ENCODE peak calls at places on chromosome 10, in nine cellular contexts. One of them, this sample, is unnamed.

GRCh38 chr10:60661627-60662026 is 116.7 kb upstream of the CDK1 start:
- DNase-seq in GM23248: peak; percentile 70
- DNase-seq in mucosa of descending colon: no peak
- DNase-seq in neuronal stem cell: no peak
- DNase-seq in fibroblast of pulmonary artery: peak; percentile 50
- DNase-seq in choroid plexus epithelial cell: peak; percentile 93
- DNase-seq in prostate gland: no peak
- DNase-seq in psoas muscle: no peak
- DNase-seq in left ventricle myocardium inferior: no peak
- DNase-seq in this sample: no peak

GRCh38 chr10:125468273-125468672 is 214.7 kb downstream of the TEX36 start:
- DNase-seq in choroid plexus epithelial cell: no peak
- DNase-seq in GM23248: no peak
- DNase-seq in mucosa of descending colon: no peak
- DNase-seq in prostate gland: no peak
- DNase-seq in fibroblast of pulmonary artery: no peak
- DNase-seq in neuronal stem cell: no peak
- DNase-seq in psoas muscle: no peak
- DNase-seq in left ventricle myocardium inferior: no peak
- DNase-seq in this sample: no peak

GRCh38 chr10:92690211-92691041 is 671 bp downstream of the HHEX start:
- DNase-seq in left ventricle myocardium inferior: peak; percentile 52
- DNase-seq in prostate gland: no peak
- DNase-seq in fibroblast of pulmonary artery: peak; percentile 72
- DNase-seq in neuronal stem cell: peak; percentile 29
- DNase-seq in psoas muscle: peak; percentile 74
- DNase-seq in GM23248: peak; percentile 66
- DNase-seq in choroid plexus epithelial cell: peak; percentile 75
- DNase-seq in mucosa of descending colon: peak; percentile 35
- DNase-seq in this sample: peak; percentile 37

GRCh38 chr10:61465807-61466425 is 12.7 kb upstream of the TMEM26 start:
- DNase-seq in neuronal stem cell: no peak
- DNase-seq in mucosa of descending colon: no peak
- DNase-seq in fibroblast of pulmonary artery: peak; percentile 30
- DNase-seq in choroid plexus epithelial cell: peak; percentile 21
- DNase-seq in GM23248: peak; percentile 62
- DNase-seq in prostate gland: no peak
- DNase-seq in left ventricle myocardium inferior: no peak
- DNase-seq in psoas muscle: no peak
- DNase-seq in this sample: no peak

GRCh38 chr10:128725531-128725930 is 599.3 kb upstream of the MKI67 start:
- DNase-seq in mucosa of descending colon: no peak
- DNase-seq in left ventricle myocardium inferior: no peak
- DNase-seq in fibroblast of pulmonary artery: no peak
- DNase-seq in psoas muscle: no peak
- DNase-seq in choroid plexus epithelial cell: no peak
- DNase-seq in GM23248: no peak
- DNase-seq in prostate gland: no peak
- DNase-seq in neuronal stem cell: no peak
- DNase-seq in this sample: no peak

GRCh38 chr10:43254199-43254730 is 12.6 kb downstream of the RASGEF1A start:
- DNase-seq in psoas muscle: peak; percentile 54
- DNase-seq in prostate gland: no peak
- DNase-seq in left ventricle myocardium inferior: peak; percentile 16
- DNase-seq in neuronal stem cell: no peak
- DNase-seq in choroid plexus epithelial cell: no peak
- DNase-seq in fibroblast of pulmonary artery: no peak
- DNase-seq in mucosa of descending colon: no peak
- DNase-seq in GM23248: no peak
- DNase-seq in this sample: no peak

GRCh38 chr10:76255241-76255640 is 823.8 kb downstream of the LRMDA start:
- DNase-seq in left ventricle myocardium inferior: no peak
- DNase-seq in choroid plexus epithelial cell: no peak
- DNase-seq in prostate gland: no peak
- DNase-seq in psoas muscle: no peak
- DNase-seq in neuronal stem cell: no peak
- DNase-seq in fibroblast of pulmonary artery: no peak
- DNase-seq in GM23248: peak; percentile 4
- DNase-seq in mucosa of descending colon: no peak
- DNase-seq in this sample: no peak

GRCh38 chr10:84256510-84257342 is 11.9 kb downstream of the RGR start:
- DNase-seq in choroid plexus epithelial cell: peak; percentile 69
- DNase-seq in GM23248: peak; percentile 69
- DNase-seq in prostate gland: no peak
- DNase-seq in neuronal stem cell: peak; percentile 52
- DNase-seq in mucosa of descending colon: peak; percentile 67
- DNase-seq in fibroblast of pulmonary artery: peak; percentile 51
- DNase-seq in left ventricle myocardium inferior: peak; percentile 58
- DNase-seq in psoas muscle: peak; percentile 76
- DNase-seq in this sample: peak; percentile 48

GRCh38 chr10:69456880-69457693 is 5.8 kb downstream of the TSPAN15 start:
- DNase-seq in choroid plexus epithelial cell: no peak
- DNase-seq in psoas muscle: peak; percentile 75
- DNase-seq in fibroblast of pulmonary artery: no peak
- DNase-seq in left ventricle myocardium inferior: no peak
- DNase-seq in mucosa of descending colon: no peak
- DNase-seq in neuronal stem cell: no peak
- DNase-seq in GM23248: peak; percentile 76
- DNase-seq in prostate gland: no peak
- DNase-seq in this sample: no peak

GRCh38 chr10:131350245-131350644 is 38.7 kb upstream of the TCERG1L start:
- DNase-seq in mucosa of descending colon: no peak
- DNase-seq in neuronal stem cell: no peak
- DNase-seq in psoas muscle: no peak
- DNase-seq in GM23248: no peak
- DNase-seq in prostate gland: no peak
- DNase-seq in choroid plexus epithelial cell: no peak
- DNase-seq in fibroblast of pulmonary artery: no peak
- DNase-seq in left ventricle myocardium inferior: no peak
- DNase-seq in this sample: no peak

GRCh38 chr10:88117869-88118632 is 254.6 kb downstream of the PTEN start:
- DNase-seq in fibroblast of pulmonary artery: no peak
- DNase-seq in GM23248: no peak
- DNase-seq in prostate gland: no peak
- DNase-seq in mucosa of descending colon: peak; percentile 34
- DNase-seq in choroid plexus epithelial cell: peak; percentile 34
- DNase-seq in left ventricle myocardium inferior: no peak
- DNase-seq in neuronal stem cell: no peak
- DNase-seq in psoas muscle: no peak
- DNase-seq in this sample: no peak
- H3K4me3 ChIP-seq in fibroblast of pulmonary artery: no peak overlapping the region
- H3K4me3 ChIP-seq in GM23248: no peak overlapping the region
- H3K4me3 ChIP-seq in prostate gland: no peak overlapping the region
- H3K4me3 ChIP-seq in mucosa of descending colon: no peak overlapping the region
- H3K4me3 ChIP-seq in choroid plexus epithelial cell: no peak overlapping the region
- H3K4me3 ChIP-seq in left ventricle myocardium inferior: no peak overlapping the region
- H3K4me3 ChIP-seq in neuronal stem cell: no peak overlapping the region
- H3K4me3 ChIP-seq in psoas muscle: no peak overlapping the region
- H3K4me3 ChIP-seq in this sample: no peak overlapping the region

DNA sequence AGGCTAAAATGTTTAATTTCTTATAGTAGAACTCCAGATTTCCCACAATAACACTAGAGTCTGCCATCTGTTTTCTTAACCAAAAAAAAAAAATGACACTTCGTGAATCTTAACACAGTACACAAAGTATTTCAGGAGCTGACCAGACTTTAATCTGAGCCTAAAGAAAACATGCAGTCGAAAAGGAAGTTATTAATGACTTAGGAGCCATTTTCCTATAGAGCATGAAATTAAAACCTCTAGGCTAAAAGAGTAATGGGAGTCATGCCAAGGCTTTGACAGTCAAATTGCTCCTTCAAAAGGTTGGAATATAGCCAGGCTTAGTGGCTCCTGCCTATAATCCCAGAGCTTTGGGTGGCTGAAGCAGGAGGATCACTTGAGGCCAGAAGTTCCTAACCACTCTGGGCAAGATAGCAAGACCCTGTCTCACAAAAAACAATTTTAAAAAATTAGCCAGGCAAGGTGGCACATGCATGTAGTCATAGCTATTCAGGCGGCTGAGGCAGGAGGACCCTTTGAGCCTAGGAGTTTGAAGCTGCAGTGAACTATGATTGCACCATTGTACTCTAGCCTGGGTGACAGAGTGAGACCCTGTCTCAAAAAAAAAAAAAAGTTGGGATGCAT is 13.6 kb downstream of the MICU1 start:
- DNase-seq in mucosa of descending colon: no peak
- DNase-seq in fibroblast of pulmonary artery: peak; percentile 30
- DNase-seq in choroid plexus epithelial cell: peak; percentile 18
- DNase-seq in prostate gland: no peak
- DNase-seq in left ventricle myocardium inferior: no peak
- DNase-seq in neuronal stem cell: no peak
- DNase-seq in GM23248: peak; percentile 17
- DNase-seq in psoas muscle: no peak
- DNase-seq in this sample: peak; percentile 15
- H3K4me3 ChIP-seq in mucosa of descending colon: no peak overlapping the region
- H3K4me3 ChIP-seq in fibroblast of pulmonary artery: peak overlapping the region; percentile 15
- H3K4me3 ChIP-seq in choroid plexus epithelial cell: no peak overlapping the region
- H3K4me3 ChIP-seq in prostate gland: no peak overlapping the region
- H3K4me3 ChIP-seq in left ventricle myocardium inferior: peak overlapping the region; percentile 50
- H3K4me3 ChIP-seq in neuronal stem cell: no peak overlapping the region
- H3K4me3 ChIP-seq in GM23248: no peak overlapping the region
- H3K4me3 ChIP-seq in psoas muscle: peak overlapping the region; percentile 36
- H3K4me3 ChIP-seq in this sample: no peak overlapping the region

GRCh38 chr10:103804866-103805265 is 50.5 kb downstream of the SH3PXD2A start:
- DNase-seq in prostate gland: no peak
- DNase-seq in fibroblast of pulmonary artery: no peak
- DNase-seq in left ventricle myocardium inferior: no peak
- DNase-seq in mucosa of descending colon: no peak
- DNase-seq in psoas muscle: no peak
- DNase-seq in choroid plexus epithelial cell: no peak
- DNase-seq in GM23248: no peak
- DNase-seq in neuronal stem cell: peak; percentile 86
- DNase-seq in this sample: no peak
- H3K4me3 ChIP-seq in prostate gland: no peak overlapping the region
- H3K4me3 ChIP-seq in fibroblast of pulmonary artery: no peak overlapping the region
- H3K4me3 ChIP-seq in left ventricle myocardium inferior: no peak overlapping the region
- H3K4me3 ChIP-seq in mucosa of descending colon: no peak overlapping the region
- H3K4me3 ChIP-seq in psoas muscle: no peak overlapping the region
- H3K4me3 ChIP-seq in choroid plexus epithelial cell: no peak overlapping the region
- H3K4me3 ChIP-seq in GM23248: no peak overlapping the region
- H3K4me3 ChIP-seq in neuronal stem cell: no peak overlapping the region
- H3K4me3 ChIP-seq in this sample: no peak overlapping the region

GRCh38 chr10:77898323-77899079 is 28.1 kb downstream of the DLG5 start:
- DNase-seq in mucosa of descending colon: no peak
- DNase-seq in prostate gland: peak; percentile 93
- DNase-seq in left ventricle myocardium inferior: no peak
- DNase-seq in psoas muscle: no peak
- DNase-seq in choroid plexus epithelial cell: no peak
- DNase-seq in fibroblast of pulmonary artery: no peak
- DNase-seq in neuronal stem cell: no peak
- DNase-seq in GM23248: no peak
- DNase-seq in this sample: peak; percentile 79
- H3K4me3 ChIP-seq in mucosa of descending colon: no peak overlapping the region
- H3K4me3 ChIP-seq in prostate gland: peak overlapping the region; percentile 10
- H3K4me3 ChIP-seq in left ventricle myocardium inferior: no peak overlapping the region
- H3K4me3 ChIP-seq in psoas muscle: no peak overlapping the region
- H3K4me3 ChIP-seq in choroid plexus epithelial cell: no peak overlapping the region
- H3K4me3 ChIP-seq in fibroblast of pulmonary artery: no peak overlapping the region
- H3K4me3 ChIP-seq in neuronal stem cell: no peak overlapping the region
- H3K4me3 ChIP-seq in GM23248: no peak overlapping the region
- H3K4me3 ChIP-seq in this sample: no peak overlapping the region

DNA sequence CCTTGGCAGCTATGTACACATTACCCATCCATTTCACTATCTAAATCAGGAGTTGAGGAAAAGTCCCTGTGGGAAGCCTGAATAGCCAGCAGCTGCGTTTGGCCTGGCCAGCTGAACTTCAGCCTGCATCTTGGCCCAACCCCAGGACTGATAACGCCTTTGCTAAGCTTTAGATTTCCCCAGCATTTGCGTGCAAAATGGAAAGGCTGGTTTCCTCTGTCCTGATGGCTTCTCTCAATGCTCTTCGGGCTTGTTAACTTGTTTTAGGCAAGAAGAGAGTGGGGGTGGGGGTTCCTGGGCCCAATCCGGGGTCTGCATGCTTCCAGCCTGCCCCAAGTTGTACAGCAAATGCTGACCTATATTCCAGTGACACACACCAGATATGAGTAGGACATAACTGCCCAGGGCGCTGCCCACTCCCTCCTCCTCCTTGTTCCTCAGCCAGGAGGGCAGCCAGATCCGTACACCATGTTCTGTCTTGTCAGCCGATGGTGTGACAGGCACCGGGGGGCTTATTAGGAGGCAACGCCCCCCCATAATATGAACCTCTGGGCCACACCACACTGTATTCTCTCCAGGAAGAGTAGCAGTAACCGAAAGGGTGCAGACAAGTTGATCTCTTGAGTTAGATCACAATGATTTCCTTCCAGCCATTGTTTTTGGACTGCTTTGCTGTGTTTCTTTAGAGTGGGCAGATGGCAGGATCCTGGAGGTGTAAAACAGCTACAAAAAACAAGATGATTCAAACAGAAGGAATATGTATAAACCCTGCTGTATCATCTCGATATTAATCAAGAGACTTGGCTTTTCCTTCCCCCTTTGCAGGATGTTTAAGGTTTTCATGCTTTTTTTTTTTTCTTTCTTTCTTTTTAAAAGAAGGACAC is 339.0 kb downstream of the RNLS start:
- DNase-seq in mucosa of descending colon: peak; percentile 73
- DNase-seq in neuronal stem cell: no peak
- DNase-seq in psoas muscle: peak; percentile 90
- DNase-seq in choroid plexus epithelial cell: peak; percentile 75
- DNase-seq in fibroblast of pulmonary artery: peak; percentile 96
- DNase-seq in left ventricle myocardium inferior: peak; percentile 87
- DNase-seq in prostate gland: no peak
- DNase-seq in GM23248: no peak
- DNase-seq in this sample: peak; percentile 28
- H3K4me3 ChIP-seq in mucosa of descending colon: no peak overlapping the region
- H3K4me3 ChIP-seq in neuronal stem cell: no peak overlapping the region
- H3K4me3 ChIP-seq in psoas muscle: peak overlapping the region; percentile 52
- H3K4me3 ChIP-seq in choroid plexus epithelial cell: no peak overlapping the region
- H3K4me3 ChIP-seq in fibroblast of pulmonary artery: peak overlapping the region; percentile 38
- H3K4me3 ChIP-seq in left ventricle myocardium inferior: peak overlapping the region; percentile 48
- H3K4me3 ChIP-seq in prostate gland: no peak overlapping the region
- H3K4me3 ChIP-seq in GM23248: no peak overlapping the region
- H3K4me3 ChIP-seq in this sample: no peak overlapping the region

DNA sequence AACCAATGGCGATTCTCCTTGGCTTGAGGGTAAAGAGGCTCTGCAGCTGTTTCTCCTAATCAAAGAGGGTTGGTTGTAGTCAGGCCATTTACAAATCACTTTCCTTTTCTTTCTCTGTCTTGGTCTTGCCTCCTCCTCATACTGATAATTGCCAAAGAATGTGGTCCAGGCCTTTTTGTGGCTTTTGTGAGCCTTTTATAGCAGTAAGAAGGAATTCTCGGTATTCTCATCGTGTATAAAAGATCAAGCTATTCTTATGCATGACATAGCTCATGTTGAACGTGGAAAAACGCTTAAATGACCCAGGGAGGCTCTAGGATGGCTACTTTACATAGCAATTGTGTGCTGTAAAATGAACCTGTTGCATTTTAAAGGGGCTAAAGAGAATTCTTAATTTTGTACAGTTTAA is 62.6 kb downstream of the RBM20 start:
- DNase-seq in GM23248: peak; percentile 91
- DNase-seq in neuronal stem cell: no peak
- DNase-seq in left ventricle myocardium inferior: no peak
- DNase-seq in fibroblast of pulmonary artery: peak; percentile 60
- DNase-seq in psoas muscle: no peak
- DNase-seq in prostate gland: no peak
- DNase-seq in choroid plexus epithelial cell: peak; percentile 95
- DNase-seq in mucosa of descending colon: no peak
- DNase-seq in this sample: no peak
- H3K4me3 ChIP-seq in GM23248: peak overlapping the region; percentile 5
- H3K4me3 ChIP-seq in neuronal stem cell: no peak overlapping the region
- H3K4me3 ChIP-seq in left ventricle myocardium inferior: no peak overlapping the region
- H3K4me3 ChIP-seq in fibroblast of pulmonary artery: no peak overlapping the region
- H3K4me3 ChIP-seq in psoas muscle: peak overlapping the region; percentile 29
- H3K4me3 ChIP-seq in prostate gland: no peak overlapping the region
- H3K4me3 ChIP-seq in choroid plexus epithelial cell: no peak overlapping the region
- H3K4me3 ChIP-seq in mucosa of descending colon: no peak overlapping the region
- H3K4me3 ChIP-seq in this sample: no peak overlapping the region

This sample was measured in thyroid gland.